ENCODE peak calls at places on chromosomes 12 and 14, in four cellular contexts. R is A673, Z is IMR-90, P is GM06990. C is an unnamed sample.

GRCh38 chr12:774051-774614 is 21.8 kb downstream of the WNK1 start:
- DNase-seq in R (no peak), Z (no peak), P (no peak), C (no peak)

GRCh38 chr12:121796855-121797751 is 3.6 kb upstream of the RHOF start:
- DNase-seq in R (no peak), Z (peak; percentile 83), P (no peak), C (no peak)

GRCh38 chr12:80641936-80642335 is 65.5 kb upstream of the MYF6 start:
- DNase-seq in R (no peak), Z (no peak), P (no peak), C (no peak)

GRCh38 chr12:50764116-50764860 is 387 bp downstream of the ATF1 start:
- DNase-seq in R (peak; percentile 70), Z (peak; percentile 23), P (no peak), C (peak; percentile 23)

GRCh38 chr14:73008501-73008900 is 18.4 kb downstream of the ZFYVE1 start:
- DNase-seq in R (no peak), Z (peak; percentile 88), P (no peak), C (no peak)

GRCh38 chr14:100502622-100503220 is 84.5 kb downstream of the BEGAIN start:
- DNase-seq in R (no peak), Z (no peak), P (no peak), C (no peak)

GRCh38 chr12:115541891-115542361 is 735.6 kb downstream of the MED13L start:
- DNase-seq in R (no peak), Z (no peak), P (no peak), C (no peak)

GRCh38 chr12:27531916-27532315 is 7.9 kb downstream of the PPFIBP1 start:
- DNase-seq in R (no peak), Z (no peak), P (no peak), C (no peak)

GRCh38 chr12:19994970-19995369 is 373.4 kb upstream of the PDE3A start:
- DNase-seq in R (no peak), Z (no peak), P (no peak), C (no peak)

GRCh38 chr12:128940974-128941373 is 87.7 kb downstream of the GLT1D1 start:
- DNase-seq in R (no peak), Z (no peak), P (no peak), C (peak; percentile 13)

GRCh38 chr12:17528394-17528793 is 561.6 kb downstream of the RERGL start:
- DNase-seq in R (peak; percentile 46), Z (no peak), P (no peak), C (no peak)

GRCh38 chr14:101561145-101561896 is at the start of gene DIO3:
- DNase-seq in R (peak; percentile 67), Z (no peak), P (no peak), C (no peak)

GRCh38 chr12:80277732-80278131 is 166.3 kb upstream of the PTPRQ start:
- DNase-seq in R (peak; percentile 50), Z (no peak), P (no peak), C (no peak)

GRCh38 chr12:15543347-15543746 is 221.0 kb downstream of the PTPRO start:
- DNase-seq in R (no peak), Z (no peak), P (no peak), C (peak; percentile 63)

GRCh38 chr14:100374891-100375272 is 51.7 kb downstream of the SLC25A47 start:
- DNase-seq in R (no peak), Z (peak; percentile 20), P (no peak), C (no peak)

GRCh38 chr12:121828826-121829225 is 25.0 kb downstream of the SETD1B start:
- DNase-seq in R (no peak), Z (no peak), P (no peak), C (no peak)

GRCh38 chr12:124191024-124191359 is 103.9 kb upstream of the RFLNA start:
- DNase-seq in R (peak; percentile 44), Z (no peak), P (no peak), C (no peak)

GRCh38 chr12:65430571-65431306 is 152.3 kb downstream of the MSRB3 start:
- DNase-seq in R (peak; percentile 82), Z (peak; percentile 63), P (no peak), C (peak; percentile 75)

GRCh38 chr14:22626590-22626989 is 17.6 kb downstream of the OR6J1 start:
- DNase-seq in R (no peak), Z (no peak), P (no peak), C (no peak)

GRCh38 chr12:52350021-52350620 is 17.2 kb downstream of the KRT85 start:
- DNase-seq in R (no peak), Z (no peak), P (no peak), C (no peak)

GRCh38 chr14:66174453-66174891 is 311.7 kb upstream of the CCDC196 start:
- DNase-seq in R (peak; percentile 43), Z (no peak), P (no peak), C (no peak)

GRCh38 chr12:58285551-58285950 is 344.2 kb downstream of the ATP23 start:
- DNase-seq in R (no peak), Z (no peak), P (no peak), C (no peak)

GRCh38 chr12:57534250-57534649 is 11.6 kb downstream of the MBD6 start:
- DNase-seq in R (no peak), Z (no peak), P (no peak), C (no peak)

GRCh38 chr12:57229041-57229633 is 374 bp upstream of the SHMT2 start:
- DNase-seq in R (no peak), Z (no peak), P (no peak), C (no peak)

GRCh38 chr14:30551460-30551859 is 7.5 kb upstream of the G2E3 start:
- DNase-seq in R (no peak), Z (peak; percentile 50), P (no peak), C (no peak)

GRCh38 chr14:21047378-21047781 is 5.2 kb downstream of the RNASE7 start:
- DNase-seq in R (no peak), Z (no peak), P (no peak), C (no peak)

GRCh38 chr12:112182499-112182898 is 57.1 kb downstream of the TRAFD1 start:
- DNase-seq in R (no peak), Z (peak; percentile 63), P (no peak), C (no peak)

GRCh38 chr12:53791735-53792326 is 40.1 kb upstream of the CISTR start:
- DNase-seq in R (peak; percentile 47), Z (no peak), P (no peak), C (no peak)

GRCh38 chr12:131090254-131091210 is 136.8 kb downstream of the ADGRD1 start:
- DNase-seq in R (no peak), Z (no peak), P (no peak), C (no peak)

GRCh38 chr14:22847661-22848341 is 11.4 kb downstream of the MMP14 start:
- DNase-seq in R (no peak), Z (peak; percentile 84), P (no peak), C (no peak)

GRCh38 chr12:90729741-90730140 is 225.2 kb downstream of the CCER1 start:
- DNase-seq in R (no peak), Z (peak; percentile 4), P (no peak), C (peak; percentile 75)

GRCh38 chr14:46250113-46250703 is 401.4 kb downstream of the RPL10L start:
- DNase-seq in R (peak; percentile 21), Z (no peak), P (no peak), C (peak; percentile 43)

GRCh38 chr12:3330976-3331375 is 160.0 kb upstream of the PRMT8 start:
- DNase-seq in R (no peak), Z (no peak), P (no peak), C (no peak)
- H3K36me3 ChIP-seq in R (no peaks in the 10 kb centered on the region), Z (no peaks in the 10 kb centered on the region), P (no peaks in the 10 kb centered on the region), C (no peaks in the 10 kb centered on the region)

GRCh38 chr12:3869448-3869847 is 3.8 kb downstream of the PARP11 start:
- DNase-seq in R (no peak), Z (no peak), P (no peak), C (no peak)
- H3K4me3 ChIP-seq in R (no peak overlapping the region), Z (no peak overlapping the region), P (no peak overlapping the region), C (no peak overlapping the region)

DNA sequence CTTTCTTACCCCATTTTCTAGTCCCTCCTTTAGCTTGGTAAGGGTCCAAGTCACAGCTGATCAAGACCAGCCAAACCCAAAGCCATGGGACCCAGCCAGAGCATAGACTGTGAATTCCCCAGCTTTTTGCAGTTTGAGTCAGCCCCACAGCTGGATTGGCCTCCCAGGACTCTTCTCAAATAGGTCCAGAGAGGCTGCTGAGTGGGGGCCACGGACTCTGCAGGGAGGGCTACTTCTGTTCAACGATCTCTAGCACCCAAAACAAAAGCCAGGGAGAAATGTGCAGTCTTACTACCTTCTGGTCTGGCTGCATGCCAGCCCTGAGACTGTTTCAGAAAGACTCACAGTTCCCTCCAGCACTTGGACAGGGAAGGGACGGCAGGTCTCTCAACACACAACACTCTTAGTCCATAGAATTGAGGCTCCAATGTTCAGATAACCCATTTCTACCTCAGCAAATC is 1.6 kb downstream of the VDR start:
- DNase-seq in R (no peak), Z (peak; percentile 76), P (no peak), C (peak; percentile 47)
- H3K27me3 ChIP-seq in R (peaks cover 34% of the 10 kb centered on the region), Z (peaks cover 23% of the 10 kb centered on the region), P (peaks cover 2% of the 10 kb centered on the region), C (no peaks in the 10 kb centered on the region)

DNA sequence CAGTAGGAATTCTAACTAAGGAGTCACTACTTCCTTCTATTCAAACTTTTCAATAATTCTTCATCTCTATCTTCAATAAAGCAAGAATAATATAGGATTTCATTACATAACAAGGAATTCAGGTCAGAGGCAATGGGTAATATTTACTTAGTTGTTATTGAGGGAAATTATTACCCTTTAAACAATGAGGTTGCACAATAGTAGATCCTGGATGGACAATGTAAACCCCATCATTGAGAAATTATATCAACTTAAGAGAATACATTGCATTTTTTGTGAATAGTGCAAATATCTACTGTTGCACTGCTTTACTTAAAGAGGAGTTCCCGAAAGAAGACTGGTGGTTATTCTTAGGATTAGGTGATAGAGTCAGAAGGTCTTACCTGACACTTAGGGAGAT is 43.7 kb downstream of the A2M start:
- DNase-seq in R (no peak), Z (no peak), P (no peak), C (no peak)
- H3K36me3 ChIP-seq in R (no peaks in the 10 kb centered on the region), Z (peaks cover 7% of the 10 kb centered on the region), P (no peaks in the 10 kb centered on the region), C (no peaks in the 10 kb centered on the region)

GRCh38 chr12:47082963-47083621 is 3.3 kb upstream of the AMIGO2 start:
- DNase-seq in R (peak; percentile 55), Z (peak; percentile 95), P (no peak), C (peak; percentile 94)

GRCh38 chr12:47084172-47084571 is 4.4 kb upstream of the AMIGO2 start:
- DNase-seq in R (no peak), Z (no peak), P (no peak), C (no peak)

GRCh38 chr12:47080725-47081502 is 1.2 kb upstream of the AMIGO2 start:
- DNase-seq in R (peak; percentile 90), Z (peak; percentile 50), P (peak; percentile 13), C (peak; percentile 87)

GRCh38 chr12:47079894-47080724 is at the start of gene AMIGO2:
- DNase-seq in R (peak; percentile 78), Z (peak; percentile 54), P (peak; percentile 30), C (peak; percentile 52)

DNA sequence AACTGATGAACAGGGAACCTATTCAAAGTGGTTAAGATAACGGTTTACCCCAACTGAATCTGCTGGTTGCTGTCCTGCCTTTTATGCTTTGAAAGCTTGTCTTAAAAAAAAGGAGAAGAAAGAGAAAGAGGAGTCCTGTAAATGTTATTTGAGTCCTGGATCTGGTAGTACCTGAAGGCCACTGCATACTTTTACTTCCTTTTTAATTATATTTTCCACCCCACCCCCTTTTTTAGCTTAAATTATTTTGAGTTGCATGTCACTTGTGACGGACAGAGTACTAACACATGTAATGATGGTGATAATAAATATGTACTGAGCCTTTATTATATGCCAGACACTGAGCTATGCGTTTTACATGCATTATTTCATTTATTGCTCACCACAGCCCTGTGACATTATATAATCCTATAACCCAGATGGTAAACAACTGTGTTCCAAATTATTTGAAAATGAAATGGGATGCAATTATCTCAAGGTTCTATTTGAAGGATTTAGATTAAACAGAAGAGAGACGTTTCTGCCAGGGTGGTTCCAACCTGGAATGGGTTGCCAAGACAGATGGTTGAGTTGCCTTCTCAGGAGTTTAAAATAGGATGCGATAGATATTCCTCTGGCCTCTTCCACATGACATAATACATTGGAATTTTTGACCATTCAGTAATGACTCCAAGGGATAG is 2.7 kb upstream of the AMIGO2 start:
- DNase-seq in R (no peak), Z (no peak), P (no peak), C (no peak)
- H3K4me3 ChIP-seq in R (no peak overlapping the region), Z (no peak overlapping the region), P (no peak overlapping the region), C (no peak overlapping the region)